ENCODE peak calls at places on chromosomes 3 and 15, in four cellular contexts. Y, O, T and E are unnamed samples.

GRCh38 chr3:52391096-52391495 is 53.8 kb downstream of the SEMA3G start:
- DNase-seq in Y (no peak), O (no peak), T (no peak), E (no peak)

GRCh38 chr3:159455741-159456181 is 532.9 kb upstream of the IL12A start:
- DNase-seq in Y (no peak), O (no peak), T (no peak), E (no peak)

GRCh38 chr3:49349617-49350114 is 8.5 kb downstream of the GPX1 start:
- DNase-seq in Y (no peak), O (peak; percentile 88), T (no peak), E (no peak)

GRCh38 chr15:86016750-86017149 is 62.9 kb upstream of the AGBL1 start:
- DNase-seq in Y (no peak), O (no peak), T (no peak), E (no peak)

GRCh38 chr3:9387322-9387655 is 10.1 kb upstream of the SETD5 start:
- DNase-seq in Y (no peak), O (no peak), T (no peak), E (no peak)

GRCh38 chr3:191105418-191105817 is 93.6 kb upstream of the OSTN start:
- DNase-seq in Y (no peak), O (no peak), T (no peak), E (no peak)

GRCh38 chr3:150930839-150931238 is 25.6 kb upstream of the MINDY4B start:
- DNase-seq in Y (no peak), O (no peak), T (no peak), E (no peak)

GRCh38 chr3:146250449-146251382 is at the start of gene PLSCR4:
- DNase-seq in Y (peak; percentile 61), O (peak; percentile 69), T (no peak), E (peak; percentile 49)

GRCh38 chr15:95032181-95032580 is 800.8 kb downstream of the MCTP2 start:
- DNase-seq in Y (no peak), O (no peak), T (no peak), E (no peak)

GRCh38 chr3:120497318-120497717 is 46.5 kb upstream of the FSTL1 start:
- DNase-seq in Y (no peak), O (no peak), T (no peak), E (no peak)

GRCh38 chr3:129058441-129059194 is 2.0 kb upstream of the GP9 start:
- DNase-seq in Y (no peak), O (no peak), T (no peak), E (no peak)

GRCh38 chr15:34717729-34718128 is 37.1 kb downstream of the GJD2 start:
- DNase-seq in Y (no peak), O (no peak), T (no peak), E (no peak)

GRCh38 chr3:139187648-139188047 is 143.0 kb upstream of the PRR23C start:
- DNase-seq in Y (no peak), O (peak; percentile 42), T (no peak), E (no peak)

GRCh38 chr3:180265551-180265950 is 228.8 kb upstream of the PEX5L start:
- DNase-seq in Y (no peak), O (no peak), T (no peak), E (no peak)

GRCh38 chr3:27507515-27508266 is 23.5 kb upstream of the SLC4A7 start:
- DNase-seq in Y (no peak), O (no peak), T (no peak), E (no peak)

GRCh38 chr3:181103605-181104004 is 114.1 kb upstream of the DNAJC19 start:
- DNase-seq in Y (peak; percentile 16), O (peak; percentile 48), T (peak; percentile 13), E (peak; percentile 36)

GRCh38 chr3:147735662-147736061 is 326.5 kb downstream of the ZIC1 start:
- DNase-seq in Y (no peak), O (no peak), T (no peak), E (no peak)

GRCh38 chr15:69393831-69394491 is 20.2 kb upstream of the KIF23 start:
- DNase-seq in Y (peak; percentile 42), O (no peak), T (no peak), E (no peak)

GRCh38 chr3:190883973-190884832 is 21.7 kb upstream of the GMNC start:
- DNase-seq in Y (peak; percentile 54), O (peak; percentile 52), T (peak; percentile 53), E (peak; percentile 53)

GRCh38 chr3:107106316-107106715 is 270.9 kb upstream of the CCDC54 start:
- DNase-seq in Y (peak; percentile 22), O (peak; percentile 10), T (no peak), E (no peak)

GRCh38 chr15:64050281-64051092 is 4.2 kb upstream of the DAPK2 start:
- DNase-seq in Y (peak; percentile 79), O (no peak), T (peak; percentile 46), E (no peak)

DNA sequence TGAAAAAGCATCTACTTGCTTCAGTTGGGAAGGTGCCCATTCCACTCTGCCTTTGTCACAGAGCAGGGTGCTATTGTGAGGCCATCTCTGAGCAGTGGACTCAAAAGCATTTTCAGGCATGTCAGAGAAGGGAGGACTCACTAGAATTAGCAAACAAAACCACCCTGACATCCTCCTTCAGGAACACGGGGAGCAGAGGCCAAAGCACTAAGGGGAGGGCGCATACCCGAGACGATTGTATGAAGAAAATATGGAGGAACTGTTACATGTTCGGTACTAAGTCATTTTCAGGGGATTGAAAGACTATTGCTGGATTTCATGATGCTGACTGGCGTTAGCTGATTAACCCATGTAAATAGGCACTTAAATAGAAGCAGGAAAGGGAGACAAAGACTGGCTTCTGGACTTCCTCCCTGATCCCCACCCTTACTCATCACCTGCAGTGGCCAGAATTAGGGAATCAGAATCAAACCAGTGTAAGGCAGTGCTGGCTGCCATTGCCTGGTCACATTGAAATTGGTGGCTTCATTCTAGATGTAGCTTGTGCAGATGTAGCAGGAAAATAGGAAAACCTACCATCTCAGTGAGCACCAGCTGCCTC is 14.8 kb downstream of the THBS1 start:
- DNase-seq in Y (no peak), O (no peak), T (no peak), E (no peak)
- TF ChIP-seq NR3C1 in Y (no peak), O (no peak), T (no peak), E (no peak)

GRCh38 chr3:62669161-62669560 is 206.1 kb downstream of the CADPS start:
- DNase-seq in Y (no peak), O (no peak), T (no peak), E (no peak)

GRCh38 chr3:62670351-62670750 is 204.9 kb downstream of the CADPS start:
- DNase-seq in Y (no peak), O (no peak), T (no peak), E (no peak)

GRCh38 chr3:62662680-62663079 is 212.5 kb downstream of the CADPS start:
- DNase-seq in Y (no peak), O (no peak), T (no peak), E (no peak)

GRCh38 chr3:62667714-62668113 is 207.5 kb downstream of the CADPS start:
- DNase-seq in Y (no peak), O (no peak), T (peak; percentile 4), E (peak; percentile 49)

DNA sequence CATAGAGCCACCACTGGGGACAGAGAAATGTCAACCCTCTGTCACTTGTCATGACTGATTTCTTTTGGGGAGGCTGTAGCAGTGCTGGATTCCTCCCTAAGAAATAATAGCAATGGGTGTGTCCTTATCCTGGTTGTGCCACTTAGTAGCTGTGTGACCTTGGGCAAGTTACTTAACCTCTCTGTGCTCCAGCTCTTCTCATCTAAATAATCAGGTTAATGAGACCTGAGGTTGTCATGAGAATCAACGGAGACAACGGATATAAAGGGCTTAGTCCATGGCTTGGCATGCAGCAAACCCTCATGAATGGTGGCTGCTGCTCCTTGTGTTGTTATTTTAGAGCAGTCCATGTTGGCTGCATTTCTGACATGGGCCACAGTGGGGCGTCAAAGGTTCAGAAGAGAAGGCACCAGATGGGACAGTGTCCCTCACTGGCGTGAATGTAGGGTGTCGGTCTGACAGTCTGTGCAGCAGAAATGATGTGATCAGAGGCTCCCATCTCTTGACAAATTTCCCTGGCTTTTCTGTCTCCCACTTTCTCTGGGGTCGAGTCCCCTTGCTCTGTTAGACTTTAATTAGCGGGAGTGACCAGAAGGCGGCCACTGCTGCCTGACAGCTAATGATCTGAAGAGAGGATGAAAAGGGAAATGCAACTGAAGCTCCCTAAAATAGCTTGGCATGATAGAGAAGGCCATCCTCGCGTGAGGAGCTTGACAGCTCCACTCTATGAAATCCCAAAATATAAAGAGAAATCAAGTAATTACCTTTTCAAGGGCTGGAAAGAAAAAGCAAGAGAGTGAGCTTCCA is 209.4 kb downstream of the CADPS start:
- DNase-seq in Y (peak; percentile 44), O (peak; percentile 50), T (peak; percentile 63), E (peak; percentile 93)
- TF ChIP-seq NR3C1 in Y (no peak), O (no peak), T (no peak), E (no peak)

GRCh38 chr3:25677121-25677520 is 12.4 kb upstream of the TOP2B start:
- DNase-seq in Y (no peak), O (no peak), T (peak; percentile 16), E (no peak)

GRCh38 chr3:25679166-25679565 is 14.5 kb upstream of the TOP2B start:
- DNase-seq in Y (no peak), O (no peak), T (peak; percentile 16), E (no peak)

GRCh38 chr3:25679642-25680302 is 15.1 kb upstream of the TOP2B start:
- DNase-seq in Y (no peak), O (peak; percentile 30), T (no peak), E (no peak)

GRCh38 chr3:25674670-25675069 is 10.0 kb upstream of the TOP2B start:
- DNase-seq in Y (no peak), O (no peak), T (no peak), E (no peak)

GRCh38 chr3:25678581-25678980 is 13.9 kb upstream of the TOP2B start:
- DNase-seq in Y (no peak), O (no peak), T (no peak), E (no peak)
- TF ChIP-seq NR3C1 in Y (no peak), O (no peak), T (no peak), E (no peak)

GRCh38 chr3:121871434-121871833 is 22.8 kb upstream of the SLC15A2 start:
- DNase-seq in Y (no peak), O (no peak), T (no peak), E (no peak)
- TF ChIP-seq NR3C1 in Y (no peak), O (no peak), T (no peak), E (no peak)

DNA sequence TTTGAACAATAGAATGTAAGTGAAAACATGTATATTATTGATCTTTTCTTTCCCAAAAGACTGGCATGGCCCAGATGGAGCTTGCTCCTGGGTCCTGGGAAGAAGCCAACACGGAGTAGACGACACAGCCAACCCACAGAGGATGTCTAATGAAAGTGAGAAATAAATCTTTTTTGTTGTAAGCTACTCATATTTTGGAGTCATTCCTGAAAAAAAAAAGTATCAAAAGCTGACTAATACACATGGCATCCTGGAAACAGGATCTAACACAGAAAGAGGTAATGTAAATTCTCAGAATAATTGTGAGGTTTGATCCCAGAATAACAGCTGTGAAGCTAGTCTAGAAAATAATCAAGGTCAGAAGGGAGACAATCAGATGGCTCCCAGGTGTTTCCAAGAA is 12.6 kb upstream of the FRMD5 start:
- DNase-seq in Y (no peak), O (no peak), T (no peak), E (no peak)
- TF ChIP-seq NR3C1 in Y (no peak), O (no peak), T (no peak), E (no peak)

GRCh38 chr15:66161108-66161507 is 92.4 kb downstream of the MEGF11 start:
- DNase-seq in Y (no peak), O (no peak), T (no peak), E (no peak)
- TF ChIP-seq NR3C1 in Y (no peak), O (no peak), T (no peak), E (no peak)

GRCh38 chr15:36066757-36067156 is 512.7 kb upstream of the CDIN1 start:
- DNase-seq in Y (no peak), O (no peak), T (no peak), E (no peak)
- TF ChIP-seq NR3C1 in Y (no peak), O (no peak), T (no peak), E (no peak)